ENCODE peak calls at places on chromosomes 12 and 14, in four cellular contexts. M is H1, P is GM12878, Z is HepG2. E is an unnamed sample.

GRCh38 chr14:70052990-70053389 is 135.8 kb downstream of the SLC8A3 start:
- DNase-seq in Z (peak), P (no peak), M (peak), E (no peak)

GRCh38 chr12:92759634-92760268 is 57.0 kb downstream of the PLEKHG7 start:
- DNase-seq in Z (no peak), M (no peak), P (no peak), E (peak)

GRCh38 chr14:101862177-101862576 is 100.7 kb downstream of the PPP2R5C start:
- DNase-seq in M (no peak), Z (no peak), P (no peak), E (no peak)

GRCh38 chr14:105495990-105496830 is 5.2 kb downstream of the TEDC1 start:
- DNase-seq in Z (peak), P (no peak), M (no peak), E (no peak)

GRCh38 chr14:96999654-97000155 is 202.5 kb downstream of the VRK1 start:
- DNase-seq in Z (no peak), M (no peak), P (no peak), E (no peak)

GRCh38 chr12:48818831-48819590 is 715 bp downstream of the CACNB3 start:
- DNase-seq in M (peak), P (no peak), Z (no peak), E (no peak)

GRCh38 chr12:108310489-108310888 is 28.6 kb downstream of the CMKLR1 start:
- DNase-seq in Z (no peak), P (no peak), M (no peak), E (peak)

GRCh38 chr12:57216014-57216891 is at the start of gene NXPH4:
- DNase-seq in Z (no peak), P (no peak), M (peak), E (peak)

GRCh38 chr14:77805703-77806102 is 5.8 kb downstream of the ADCK1 start:
- DNase-seq in Z (no peak), P (no peak), M (no peak), E (no peak)

GRCh38 chr12:89051065-89051677 is 301.1 kb downstream of the DUSP6 start:
- DNase-seq in P (no peak), M (no peak), Z (peak), E (peak)

GRCh38 chr12:62799126-62799736 is 135.7 kb downstream of the PPM1H start:
- DNase-seq in P (no peak), M (peak), Z (peak), E (peak)

GRCh38 chr14:72544615-72545387 is 349.1 kb downstream of the DPF3 start:
- DNase-seq in M (peak), Z (no peak), P (no peak), E (no peak)

GRCh38 chr12:111570090-111570961 is 28.8 kb downstream of the ATXN2 start:
- DNase-seq in P (no peak), Z (no peak), M (peak), E (peak)

GRCh38 chr14:74405663-74406062 is 20.3 kb downstream of the SYNDIG1L start:
- DNase-seq in M (no peak), P (no peak), Z (no peak), E (no peak)

GRCh38 chr14:100056964-100057817 is 8.0 kb upstream of the EVL start:
- DNase-seq in P (no peak), M (no peak), Z (no peak), E (peak)

GRCh38 chr14:100775831-100776591 is 49.3 kb downstream of the DLK1 start:
- DNase-seq in P (no peak), M (no peak), Z (no peak), E (no peak)

GRCh38 chr12:94326727-94327126 is 132.9 kb downstream of the CEP83 start:
- DNase-seq in P (no peak), Z (no peak), M (no peak), E (no peak)

GRCh38 chr12:124883263-124883876 is 19.7 kb upstream of the SCARB1 start:
- DNase-seq in P (no peak), Z (no peak), M (no peak), E (no peak)

GRCh38 chr14:52054678-52055077 is 14.2 kb downstream of the NID2 start:
- DNase-seq in M (no peak), P (no peak), Z (no peak), E (no peak)

GRCh38 chr12:66514581-66514980 is 164.3 kb downstream of the GRIP1 start:
- DNase-seq in P (no peak), M (no peak), Z (no peak), E (no peak)

GRCh38 chr12:79818856-79819255 is 116.0 kb downstream of the PPP1R12A start:
- DNase-seq in P (no peak), Z (no peak), M (no peak), E (no peak)

DNA sequence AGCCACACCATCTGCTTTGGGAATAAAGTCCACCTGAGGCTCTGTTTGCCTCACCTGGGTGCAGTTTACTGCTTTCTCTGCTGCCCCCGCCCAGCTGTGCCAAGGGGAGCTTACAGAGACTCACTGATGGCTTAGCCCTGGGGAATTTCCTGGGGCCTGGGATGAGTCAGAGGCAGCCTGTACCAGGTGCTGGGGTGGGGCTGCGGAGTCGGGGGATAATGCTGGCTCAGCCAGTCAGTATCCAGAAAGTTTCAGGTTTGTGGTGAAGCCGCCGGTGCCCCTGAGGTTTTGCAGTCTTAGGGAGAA is 22.3 kb downstream of the PLEKHG3 start:
- DNase-seq in P (no peak), M (no peak), Z (no peak), E (no peak)
- TF ChIP-seq CBX5 in P (no peak), M (no peak), Z (no peak), E (no peak)

GRCh38 chr14:68082698-68083291 is 263.2 kb downstream of the RAD51B start:
- DNase-seq in Z (no peak), P (no peak), M (no peak), E (no peak)

GRCh38 chr14:68085742-68086141 is 266.2 kb downstream of the RAD51B start:
- DNase-seq in M (no peak), Z (peak), P (no peak), E (no peak)

GRCh38 chr14:68089146-68089715 is 269.7 kb downstream of the RAD51B start:
- DNase-seq in Z (no peak), P (no peak), M (no peak), E (no peak)

GRCh38 chr14:68084256-68084655 is 264.7 kb downstream of the RAD51B start:
- DNase-seq in P (no peak), Z (no peak), M (no peak), E (no peak)

GRCh38 chr14:68088463-68088862 is 268.9 kb downstream of the RAD51B start:
- DNase-seq in M (no peak), Z (no peak), P (no peak), E (no peak)
- TF ChIP-seq CBX5 in M (no peak), Z (no peak), P (no peak), E (no peak)

GRCh38 chr14:92408186-92408585 is 85.2 kb downstream of the SLC24A4 start:
- DNase-seq in P (no peak), Z (no peak), M (no peak), E (no peak)

GRCh38 chr14:92404938-92405337 is 82.0 kb downstream of the SLC24A4 start:
- DNase-seq in P (no peak), M (no peak), Z (no peak), E (no peak)

GRCh38 chr14:92407395-92407794 is 84.4 kb downstream of the SLC24A4 start:
- DNase-seq in M (no peak), Z (no peak), P (no peak), E (no peak)

GRCh38 chr14:92412912-92413311 is 89.9 kb downstream of the SLC24A4 start:
- DNase-seq in Z (no peak), P (no peak), M (no peak), E (no peak)

GRCh38 chr14:92409069-92409468 is 86.1 kb downstream of the SLC24A4 start:
- DNase-seq in P (no peak), Z (no peak), M (no peak), E (no peak)
- TF ChIP-seq CBX5 in P (no peak), Z (no peak), M (no peak), E (no peak)

DNA sequence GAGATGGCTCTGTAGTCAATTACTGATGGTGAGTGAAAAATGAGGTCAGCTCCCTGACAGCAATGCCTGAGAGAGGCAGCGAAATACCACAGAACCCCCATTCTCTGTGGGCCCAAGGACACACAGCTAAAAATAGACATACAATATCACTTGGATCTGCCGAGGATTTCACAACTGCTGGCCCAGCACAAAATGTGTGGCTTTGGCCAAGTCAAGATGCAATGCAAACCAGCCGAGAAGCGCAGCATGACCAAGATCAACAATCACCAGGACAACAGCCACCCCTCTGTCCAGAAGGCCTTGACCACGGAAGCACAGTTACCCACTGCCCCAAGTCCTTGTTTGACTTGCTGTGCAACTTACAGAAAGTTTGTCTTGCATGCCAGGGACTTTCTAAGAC is 52.2 kb downstream of the CKAP4 start:
- DNase-seq in Z (peak), M (no peak), P (no peak), E (no peak)
- TF ChIP-seq CBX5 in Z (peak), M (no peak), P (no peak), E (no peak)

GRCh38 chr14:27164139-27164538 is 566.3 kb upstream of the NOVA1 start:
- DNase-seq in P (no peak), Z (no peak), M (no peak), E (no peak)
- TF ChIP-seq CBX5 in P (no peak), Z (no peak), M (no peak), E (no peak)

E was measured in K562.